ENCODE peak calls at places on chromosomes 5 and 9, in eight cellular contexts. F, L, Z, T, E, W, I and X are unnamed samples.

GRCh38 chr5:141778211-141778610 is 96.2 kb upstream of the ARAP3 start:
- DNase-seq in T (no peak), Z (no peak), W (no peak), F (peak; percentile 86), I (no peak), L (no peak), E (no peak), X (no peak)

GRCh38 chr5:71693828-71694427 is 25.1 kb upstream of the CARTPT start:
- DNase-seq in E (no peak), T (no peak), I (no peak), F (no peak), Z (no peak), L (no peak), W (no peak), X (no peak)

GRCh38 chr5:172403191-172403794 is 51.0 kb downstream of the SH3PXD2B start:
- DNase-seq in W (peak; percentile 57), F (peak; percentile 67), T (no peak), E (no peak), L (no peak), Z (no peak), I (peak; percentile 63), X (peak; percentile 64)

GRCh38 chr9:11016081-11016480 is 403.3 kb upstream of the PTPRD start:
- DNase-seq in F (no peak), L (no peak), Z (no peak), E (no peak), W (no peak), I (no peak), T (no peak), X (no peak)

GRCh38 chr9:4297795-4298254 is 2.0 kb downstream of the GLIS3 start:
- DNase-seq in Z (no peak), E (no peak), I (peak; percentile 67), F (peak; percentile 65), T (no peak), L (no peak), W (peak; percentile 50), X (peak; percentile 39)

GRCh38 chr5:138504799-138505198 is 38.2 kb downstream of the ETF1 start:
- DNase-seq in F (no peak), W (peak; percentile 58), L (no peak), Z (no peak), E (no peak), I (no peak), T (no peak), X (no peak)

GRCh38 chr5:147547730-147548129 is 37.9 kb upstream of the DPYSL3 start:
- DNase-seq in F (peak; percentile 45), T (no peak), I (no peak), W (no peak), Z (no peak), L (no peak), E (no peak), X (no peak)

GRCh38 chr9:72579190-72579589 is 57.8 kb downstream of the TMC1 start:
- DNase-seq in E (no peak), Z (no peak), T (no peak), I (peak; percentile 78), F (peak; percentile 63), L (no peak), W (peak; percentile 53), X (peak; percentile 86)

GRCh38 chr5:150122158-150122510 is 33.5 kb downstream of the PDGFRB start:
- DNase-seq in L (no peak), W (no peak), E (no peak), I (peak; percentile 88), T (no peak), F (no peak), Z (no peak), X (peak; percentile 89)

GRCh38 chr5:144427871-144428270 is 257.2 kb downstream of the KCTD16 start:
- DNase-seq in Z (no peak), L (no peak), T (no peak), E (no peak), F (no peak), W (no peak), I (no peak), X (no peak)

GRCh38 chr9:15138357-15138686 is 168.7 kb downstream of the TTC39B start:
- DNase-seq in L (no peak), F (no peak), I (no peak), T (no peak), Z (no peak), E (no peak), W (no peak), X (no peak)

GRCh38 chr9:137721479-137721878 is 102.7 kb downstream of the EHMT1 start:
- DNase-seq in W (no peak), L (no peak), E (no peak), F (no peak), T (no peak), I (no peak), Z (no peak), X (no peak)

GRCh38 chr9:94250456-94250855 is 8.6 kb upstream of the ZNF169 start:
- DNase-seq in Z (no peak), W (no peak), T (no peak), I (no peak), L (no peak), F (no peak), E (no peak), X (no peak)

GRCh38 chr9:17063535-17064135 is 71.2 kb upstream of the CNTLN start:
- DNase-seq in W (no peak), Z (no peak), L (no peak), T (no peak), E (no peak), I (no peak), F (peak; percentile 64), X (no peak)

GRCh38 chr9:92196909-92197308 is 81.7 kb upstream of the SPTLC1 start:
- DNase-seq in F (peak; percentile 65), Z (no peak), L (no peak), W (no peak), E (no peak), I (no peak), T (no peak), X (no peak)

GRCh38 chr5:150289551-150290390 is at the start of gene CAMK2A:
- DNase-seq in L (no peak), Z (no peak), I (no peak), T (no peak), F (no peak), E (no peak), W (no peak), X (peak; percentile 39)

GRCh38 chr5:133713209-133713608 is 100.9 kb upstream of the FSTL4 start:
- DNase-seq in E (no peak), Z (no peak), I (no peak), T (no peak), L (no peak), W (no peak), F (no peak), X (no peak)

GRCh38 chr5:76408104-76408644 is 5.1 kb downstream of the IQGAP2 start:
- DNase-seq in T (no peak), W (no peak), L (no peak), I (no peak), F (no peak), Z (no peak), E (no peak), X (no peak)

GRCh38 chr5:38029431-38030065 is 189.7 kb upstream of the GDNF start:
- DNase-seq in T (peak; percentile 84), I (no peak), L (no peak), E (no peak), F (no peak), Z (no peak), W (no peak), X (no peak)

GRCh38 chr9:134475051-134475790 is 149.0 kb downstream of the RXRA start:
- DNase-seq in I (peak; percentile 63), W (peak; percentile 68), L (no peak), T (no peak), E (no peak), F (peak; percentile 81), Z (no peak), X (peak; percentile 77)

DNA sequence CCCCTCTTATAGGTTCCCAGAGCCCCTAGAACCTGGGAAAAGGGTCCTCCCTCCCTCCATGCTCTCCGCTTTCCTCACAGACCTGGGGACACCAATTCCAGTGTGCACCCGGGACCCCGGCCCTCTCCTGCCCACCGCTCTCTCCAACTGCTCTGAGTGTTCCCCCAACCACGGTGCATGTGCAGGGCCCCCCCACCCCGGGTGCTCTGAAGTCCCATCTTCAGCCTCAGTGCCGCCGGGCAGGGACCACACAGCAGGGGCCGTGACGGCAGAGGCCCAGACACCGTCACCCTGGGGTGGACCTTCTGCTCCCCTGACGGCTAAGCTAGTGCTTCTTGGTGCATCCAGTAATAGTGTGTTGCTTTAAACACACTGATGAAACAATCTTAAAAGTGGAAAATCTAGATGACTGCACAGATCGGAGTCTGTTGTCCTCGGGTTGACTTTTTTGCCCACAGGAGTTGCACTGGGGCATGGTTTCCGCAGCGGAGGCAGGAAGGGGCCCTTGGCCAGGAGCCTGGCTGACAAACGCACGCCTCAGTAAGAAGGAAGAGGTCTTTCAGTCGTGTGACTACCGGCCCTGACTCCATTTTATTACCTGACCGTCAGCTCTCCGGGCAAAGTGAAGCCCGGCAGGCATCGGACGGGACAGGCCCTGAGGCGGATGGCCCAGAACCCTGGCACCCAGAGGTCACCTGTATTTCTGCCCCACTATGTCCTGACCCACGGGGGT is 36.2 kb upstream of the SLC6A3 start:
- DNase-seq in F (no peak), L (no peak), T (no peak), E (no peak), Z (no peak), W (no peak), I (no peak), X (no peak)
- TF ChIP-seq POLR2A in F (no peak), L (peak; percentile 21), T (no peak), E (no peak), Z (no peak), W (no peak), I (no peak), X (no peak)

GRCh38 chr5:14035859-14036440 is 91.5 kb upstream of the DNAH5 start:
- DNase-seq in L (no peak), E (no peak), I (peak; percentile 12), T (no peak), Z (no peak), W (peak; percentile 24), F (peak; percentile 100), X (no peak)
- TF ChIP-seq POLR2A in L (no peak), E (no peak), I (no peak), T (no peak), Z (no peak), W (no peak), F (no peak), X (no peak)

DNA sequence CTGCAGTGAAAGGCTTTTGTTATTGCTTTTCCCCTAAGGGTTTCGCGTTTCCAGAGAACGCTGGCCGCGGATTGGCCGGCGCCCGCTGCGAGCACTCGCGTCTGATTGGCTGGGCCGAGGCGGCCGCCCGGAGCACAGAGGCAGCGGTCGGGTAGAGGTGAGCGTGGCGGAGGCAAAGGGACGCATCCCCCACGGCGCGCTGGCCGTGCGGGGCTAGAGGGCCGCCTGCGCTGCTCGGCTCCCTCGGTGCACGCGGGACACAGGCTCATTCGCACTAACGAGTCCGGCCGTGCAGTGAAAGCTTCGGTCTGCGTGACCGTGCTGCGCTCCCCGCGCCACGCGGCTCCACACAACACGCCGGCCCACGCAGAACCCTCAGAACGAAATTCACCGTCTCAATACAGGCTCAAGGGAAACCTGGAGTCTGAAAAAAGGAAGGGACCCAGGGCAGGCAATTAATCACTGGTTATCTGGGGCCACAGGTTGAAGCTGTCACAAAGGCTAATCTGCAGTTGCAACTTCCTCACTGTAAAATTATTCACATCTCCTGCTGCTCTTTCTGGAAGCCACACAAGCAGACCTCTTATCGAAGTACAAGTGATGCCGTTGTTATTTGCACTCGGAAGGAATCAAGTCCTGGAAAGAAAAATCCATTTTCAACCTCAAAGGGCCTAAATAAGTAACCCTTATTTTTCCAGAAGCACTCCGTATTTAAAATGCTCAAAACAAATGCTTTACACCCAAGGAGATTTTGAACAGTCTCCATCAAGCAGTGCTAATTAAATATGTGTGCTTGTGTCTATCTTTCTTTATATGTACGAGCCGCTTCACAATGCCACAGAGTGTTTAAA is 94.6 kb downstream of the ZNF608 start:
- DNase-seq in E (no peak), W (peak; percentile 59), I (peak; percentile 86), T (peak; percentile 92), L (no peak), Z (no peak), F (no peak), X (peak; percentile 75)
- TF ChIP-seq POLR2A in E (no peak), W (no peak), I (peak; percentile 74), T (no peak), L (peak; percentile 81), Z (peak; percentile 57), F (peak; percentile 50), X (peak; percentile 46)

GRCh38 chr9:136538599-136539426 is 7.0 kb downstream of the NOTCH1 start:
- DNase-seq in E (no peak), T (no peak), F (no peak), L (no peak), Z (no peak), W (no peak), I (peak; percentile 62), X (peak; percentile 76)
- TF ChIP-seq POLR2A in E (no peak), T (no peak), F (no peak), L (peak; percentile 19), Z (no peak), W (no peak), I (no peak), X (no peak)